ENCODE peak calls at places on chromosome 9, in five cellular contexts. O is cardiac fibroblast, X is choroid plexus epithelial cell, S is fibroblast of pulmonary artery, D is IMR-90. K is an unnamed sample.

GRCh38 chr9:37105169-37105750 is 15.1 kb upstream of the ZCCHC7 start:
- DNase-seq in D (peak; percentile 10), X (no peak), S (no peak), O (no peak), K (peak; percentile 11)

GRCh38 chr9:98172604-98173003 is 19.8 kb downstream of the CORO2A start:
- DNase-seq in X (no peak), D (peak; percentile 7), S (no peak), O (no peak), K (no peak)

GRCh38 chr9:113708821-113709713 is 167.0 kb upstream of the ZNF618 start:
- DNase-seq in X (no peak), S (no peak), D (no peak), O (no peak), K (no peak)

GRCh38 chr9:24698864-24699518 is 153.3 kb upstream of the IZUMO3 start:
- DNase-seq in O (no peak), X (no peak), D (no peak), S (no peak), K (no peak)

GRCh38 chr9:130010151-130010988 is 32.6 kb downstream of the FNBP1 start:
- DNase-seq in S (no peak), O (no peak), X (no peak), D (no peak), K (no peak)

GRCh38 chr9:108599571-108599970 is 256.2 kb downstream of the ACTL7B start:
- DNase-seq in X (peak; percentile 6), S (no peak), O (no peak), D (no peak), K (peak; percentile 41)

GRCh38 chr9:5625916-5626315 is 3.0 kb upstream of the RIC1 start:
- DNase-seq in S (no peak), O (no peak), X (no peak), D (no peak), K (no peak)

GRCh38 chr9:129482521-129483466 is 138.1 kb downstream of the C9orf50 start:
- DNase-seq in O (peak; percentile 87), S (peak; percentile 89), X (peak; percentile 92), D (peak; percentile 84), K (peak; percentile 93)

GRCh38 chr9:5513966-5514365 is 3.6 kb downstream of the PDCD1LG2 start:
- DNase-seq in X (no peak), S (no peak), D (no peak), O (no peak), K (peak; percentile 34)

DNA sequence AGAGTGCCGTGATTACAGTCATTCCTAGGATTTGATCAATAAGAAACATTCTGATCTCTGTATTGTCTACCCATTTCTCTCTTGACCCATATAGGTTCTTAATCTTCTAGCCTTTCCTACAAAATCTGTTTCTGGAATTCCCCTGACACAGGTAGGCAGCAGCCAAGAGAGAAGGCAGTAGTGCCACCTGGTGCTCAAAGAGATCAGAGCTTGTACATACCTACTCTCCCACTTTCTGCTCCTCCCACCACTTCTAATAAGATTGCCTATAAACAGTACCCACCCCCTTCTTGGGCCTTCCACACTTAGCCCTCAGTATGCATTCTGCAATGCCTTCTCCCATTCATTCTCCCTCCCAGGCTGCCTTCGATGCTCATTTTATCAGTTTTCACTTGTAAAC is 117.4 kb upstream of the RORB start:
- DNase-seq in X (peak; percentile 69), D (no peak), O (no peak), S (no peak), K (no peak)
- TF ChIP-seq CTCF in X (peak; percentile 64), D (no peak), O (no peak), S (no peak), K (no peak)

GRCh38 chr9:133857639-133858038 is 119.5 kb upstream of the SARDH start:
- DNase-seq in D (no peak), O (no peak), S (no peak), X (no peak), K (no peak)

GRCh38 chr9:133861103-133861502 is 123.0 kb upstream of the SARDH start:
- DNase-seq in D (no peak), O (no peak), S (no peak), X (no peak), K (no peak)

GRCh38 chr9:133855802-133856592 is 117.8 kb upstream of the SARDH start:
- DNase-seq in S (peak; percentile 64), D (peak; percentile 87), X (peak; percentile 99), O (peak; percentile 90), K (peak; percentile 38)

GRCh38 chr9:133856798-133857197 is 118.6 kb upstream of the SARDH start:
- DNase-seq in S (no peak), D (no peak), O (no peak), X (no peak), K (no peak)

DNA sequence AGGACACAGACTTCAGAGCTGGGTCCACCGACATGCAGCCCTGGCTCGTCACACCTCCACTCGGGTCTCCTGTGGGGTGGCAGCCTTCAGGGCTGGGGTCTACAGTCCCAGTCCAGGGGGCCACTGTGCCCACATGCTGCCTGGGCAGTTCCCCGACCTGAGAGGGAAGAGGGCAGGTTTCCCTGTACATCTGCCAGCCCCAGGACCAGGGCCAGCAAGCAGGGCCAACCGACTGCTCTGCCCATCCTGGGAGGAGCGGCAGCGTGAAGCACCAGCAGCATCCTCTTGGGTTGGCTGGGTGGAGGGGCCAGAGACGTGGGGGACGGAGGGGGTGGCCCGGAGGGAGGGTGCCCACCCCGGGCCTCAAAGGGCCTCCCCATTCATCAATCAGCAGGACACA is 120.6 kb upstream of the SARDH start:
- DNase-seq in O (no peak), S (no peak), D (no peak), X (no peak), K (no peak)
- H3K4me3 ChIP-seq in O (no peak overlapping the region), S (no peak overlapping the region), D (no peak overlapping the region), X (no peak overlapping the region), K (no peak overlapping the region)

GRCh38 chr9:120916573-120916972 is 10.0 kb downstream of the TRAF1 start:
- DNase-seq in X (peak; percentile 78), D (peak; percentile 64), S (peak; percentile 83), O (peak; percentile 81), K (peak; percentile 83)
- TF ChIP-seq CTCF in X (peak; percentile 53), D (peak; percentile 47), S (peak; percentile 44), O (peak; percentile 12), K (no peak)

DNA sequence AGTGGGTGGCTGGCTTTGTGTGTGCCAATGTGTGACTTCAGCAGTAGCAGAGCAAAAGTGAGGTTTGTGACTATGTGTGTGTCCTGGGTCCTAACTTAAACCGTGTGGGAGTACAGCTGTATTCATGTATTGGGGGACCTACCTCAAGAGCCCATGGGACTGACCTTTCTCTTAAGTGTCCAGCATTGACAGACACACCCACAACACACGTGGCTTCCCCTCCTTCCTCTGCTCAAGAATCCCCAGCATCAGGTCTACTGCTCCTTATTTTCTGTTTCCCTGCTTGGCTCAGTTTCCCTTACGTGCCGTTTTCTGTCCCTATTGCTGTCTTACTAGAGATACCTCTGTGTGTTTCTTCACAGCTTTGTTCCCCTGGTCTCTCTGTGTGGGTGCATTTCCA is 623 bp downstream of the IL11RA start:
- DNase-seq in S (no peak), O (no peak), D (no peak), X (peak; percentile 24), K (peak; percentile 12)
- H3K4me3 ChIP-seq in S (peak overlapping the region; percentile 52), O (peak overlapping the region; percentile 25), D (peak overlapping the region; percentile 75), X (no peak overlapping the region), K (peak overlapping the region; percentile 69)

GRCh38 chr9:21434202-21435014 is 5.8 kb upstream of the IFNA1 start:
- DNase-seq in D (peak; percentile 73), O (peak; percentile 87), S (peak; percentile 86), X (peak; percentile 88), K (peak; percentile 79)
- TF ChIP-seq CTCF in D (peak; percentile 72), O (peak; percentile 61), S (peak; percentile 73), X (peak; percentile 65), K (peak; percentile 79)

DNA sequence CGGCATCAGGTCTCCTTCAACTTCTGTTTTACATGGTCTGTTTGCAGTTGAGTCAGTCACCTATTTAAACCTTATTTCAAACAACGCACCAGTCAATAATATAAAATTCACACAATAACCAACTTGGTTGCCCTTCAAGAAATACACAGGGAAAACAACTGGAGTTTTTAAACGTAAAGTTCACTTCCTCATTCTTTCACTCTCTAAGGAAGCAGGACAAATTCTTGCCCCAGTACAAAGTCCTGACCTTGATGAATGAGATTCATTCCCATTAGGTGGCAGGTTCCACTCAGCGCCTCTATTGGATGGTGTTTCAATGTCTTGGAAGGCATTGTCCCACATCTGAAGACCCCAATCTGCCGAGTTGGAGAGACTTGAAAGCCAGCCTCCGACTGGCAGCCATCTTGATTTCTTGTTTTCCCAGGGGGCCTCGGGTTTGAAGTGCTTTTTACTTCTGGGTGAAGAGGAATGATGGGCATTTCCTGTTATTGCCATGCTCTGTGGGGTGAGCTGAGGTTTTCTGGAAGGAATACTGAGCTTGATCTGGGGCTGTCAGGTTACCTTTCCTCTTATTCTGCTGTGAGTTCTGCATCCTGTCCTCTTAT is 105.0 kb downstream of the ACER2 start:
- DNase-seq in X (peak; percentile 21), O (peak; percentile 9), S (peak; percentile 17), D (no peak), K (peak; percentile 17)
- H3K4me3 ChIP-seq in X (no peak overlapping the region), O (no peak overlapping the region), S (no peak overlapping the region), D (no peak overlapping the region), K (peak overlapping the region; percentile 3)

GRCh38 chr9:3647652-3648051 is 121.9 kb upstream of the RFX3 start:
- DNase-seq in X (peak; percentile 20), S (no peak), D (no peak), O (no peak), K (no peak)
- TF ChIP-seq CTCF in X (peak; percentile 13), S (no peak), D (no peak), O (no peak), K (no peak)

GRCh38 chr9:124412228-124412575 is 3.0 kb downstream of the PSMB7 start:
- DNase-seq in S (no peak), X (no peak), D (no peak), O (no peak), K (no peak)
- H3K4me3 ChIP-seq in S (no peak overlapping the region), X (no peak overlapping the region), D (no peak overlapping the region), O (no peak overlapping the region), K (no peak overlapping the region)